ENCODE peak calls at places on chromosome 15, in eight cellular contexts. H is psoas muscle, U is tibial nerve, T is AG09309, C is cardiac muscle cell, G is neural crest cell, M is AG04450, E is fibroblast of the aortic adventitia. Y is an unnamed sample.

GRCh38 chr15:64490598-64491259 is 30.4 kb downstream of the ZNF609 start:
- DNase-seq in H (no peak), U (no peak), T (no peak), C (peak; percentile 39), G (no peak), M (peak; percentile 30), E (peak; percentile 57), Y (no peak)

GRCh38 chr15:100726070-100726420 is 123.7 kb downstream of the ASB7 start:
- DNase-seq in H (no peak), U (no peak), T (no peak), C (no peak), G (no peak), M (no peak), E (no peak), Y (no peak)

GRCh38 chr15:46853600-46853999 is 863.7 kb upstream of the SEMA6D start:
- DNase-seq in H (no peak), U (no peak), T (no peak), C (no peak), G (no peak), M (no peak), E (no peak), Y (no peak)

GRCh38 chr15:59532770-59533379 is 78.7 kb upstream of the GCNT3 start:
- DNase-seq in H (no peak), U (no peak), T (no peak), C (peak; percentile 64), G (peak; percentile 11), M (peak; percentile 11), E (peak; percentile 65), Y (peak; percentile 33)

GRCh38 chr15:88606437-88606794 is 14.7 kb upstream of the AEN start:
- DNase-seq in H (no peak), U (no peak), T (no peak), C (no peak), G (no peak), M (no peak), E (no peak), Y (no peak)

GRCh38 chr15:41714291-41714690 is 54.1 kb downstream of the MGA start:
- DNase-seq in H (no peak), U (no peak), T (no peak), C (no peak), G (no peak), M (no peak), E (no peak), Y (no peak)

GRCh38 chr15:40053234-40054055 is 14.5 kb upstream of the SRP14 start:
- DNase-seq in H (no peak), U (no peak), T (no peak), C (no peak), G (no peak), M (no peak), E (no peak), Y (no peak)

GRCh38 chr15:43908641-43909040 is 81.8 kb downstream of the WDR76 start:
- DNase-seq in H (no peak), U (no peak), T (no peak), C (no peak), G (no peak), M (no peak), E (no peak), Y (no peak)

GRCh38 chr15:40463886-40464545 is 6.8 kb upstream of the CHST14 start:
- DNase-seq in H (no peak), U (no peak), T (no peak), C (no peak), G (no peak), M (no peak), E (no peak), Y (no peak)

GRCh38 chr15:95323798-95324197 is 1006.7 kb upstream of the NR2F2 start:
- DNase-seq in H (no peak), U (no peak), T (no peak), C (no peak), G (no peak), M (no peak), E (no peak), Y (no peak)

GRCh38 chr15:58924326-58924725 is 9.2 kb downstream of the SLTM start:
- DNase-seq in H (no peak), U (no peak), T (peak; percentile 34), C (peak; percentile 67), G (no peak), M (no peak), E (peak; percentile 74), Y (no peak)

GRCh38 chr15:88401269-88401971 is 65.8 kb downstream of the MRPL46 start:
- DNase-seq in H (no peak), U (no peak), T (no peak), C (no peak), G (no peak), M (no peak), E (peak; percentile 34), Y (no peak)

GRCh38 chr15:58517682-58518525 is 86.1 kb downstream of the LIPC start:
- DNase-seq in H (no peak), U (no peak), T (no peak), C (no peak), G (no peak), M (no peak), E (no peak), Y (peak; percentile 65)

GRCh38 chr15:87227846-87228245 is 1028.7 kb downstream of the NTRK3 start:
- DNase-seq in H (no peak), U (no peak), T (no peak), C (no peak), G (no peak), M (peak; percentile 15), E (peak; percentile 89), Y (no peak)

GRCh38 chr15:96366526-96366877 is 36.0 kb downstream of the NR2F2 start:
- DNase-seq in H (no peak), U (no peak), T (no peak), C (no peak), G (no peak), M (no peak), E (no peak), Y (peak; percentile 11)

GRCh38 chr15:48459571-48460461 is 128.6 kb downstream of the DUT start:
- DNase-seq in H (no peak), U (no peak), T (peak; percentile 90), C (peak; percentile 57), G (no peak), M (peak; percentile 62), E (peak; percentile 94), Y (no peak)
- TF ChIP-seq CTCF in H (no peak), U (no peak), T (peak; percentile 5), C (no peak), G (no peak), M (no peak), E (peak; percentile 37), Y (no peak)

GRCh38 chr15:48962662-48963523 is 826 bp downstream of the SHC4 start:
- DNase-seq in H (peak; percentile 52), U (no peak), T (no peak), C (peak; percentile 62), G (peak; percentile 35), M (no peak), E (peak; percentile 58), Y (no peak)

GRCh38 chr15:48964898-48965297 is 1.2 kb upstream of the SHC4 start:
- DNase-seq in H (no peak), U (no peak), T (no peak), C (no peak), G (no peak), M (no peak), E (no peak), Y (no peak)

GRCh38 chr15:48966595-48967301 is 3.0 kb upstream of the SHC4 start:
- DNase-seq in H (no peak), U (no peak), T (no peak), C (peak; percentile 46), G (no peak), M (peak; percentile 78), E (peak; percentile 43), Y (peak; percentile 54)

GRCh38 chr15:48965972-48966371 is 2.3 kb upstream of the SHC4 start:
- DNase-seq in H (no peak), U (no peak), T (no peak), C (peak; percentile 79), G (no peak), M (no peak), E (peak; percentile 81), Y (peak; percentile 48)

DNA sequence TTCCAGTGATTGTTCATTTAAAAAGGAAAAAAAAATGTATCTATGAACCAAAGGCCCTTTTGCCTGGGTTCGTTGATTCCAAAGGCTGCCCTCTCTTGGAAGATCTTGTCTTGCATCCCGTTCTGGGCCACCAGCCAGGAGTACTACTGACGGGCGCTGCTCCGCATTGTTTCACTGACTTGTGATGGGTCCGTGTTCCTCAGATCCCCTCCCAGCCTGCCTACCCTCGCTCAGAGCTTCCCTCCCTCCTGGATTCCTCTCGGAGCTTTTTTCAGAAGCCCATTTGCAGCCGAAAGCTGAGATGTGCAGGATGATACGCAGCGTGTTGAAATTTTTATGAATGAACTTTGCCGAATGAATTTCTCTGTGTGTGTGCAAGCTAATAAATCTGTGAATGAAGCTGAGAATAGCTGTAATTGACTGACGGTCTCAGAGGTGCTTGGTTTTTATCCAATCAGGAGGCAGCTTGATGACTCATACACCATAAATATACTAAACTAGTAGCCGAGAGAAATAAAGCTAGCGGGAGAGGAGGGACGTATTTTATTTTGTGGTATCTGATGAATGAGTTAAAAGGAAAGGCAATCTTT is at the start of gene SHC4:
- DNase-seq in H (peak; percentile 63), U (peak; percentile 70), T (peak; percentile 51), C (peak; percentile 87), G (peak; percentile 54), M (no peak), E (peak; percentile 88), Y (peak; percentile 69)
- TF ChIP-seq CTCF in H (no peak), U (no peak), T (peak; percentile 36), C (peak; percentile 38), G (peak; percentile 38), M (peak; percentile 46), E (peak; percentile 46), Y (no peak)

DNA sequence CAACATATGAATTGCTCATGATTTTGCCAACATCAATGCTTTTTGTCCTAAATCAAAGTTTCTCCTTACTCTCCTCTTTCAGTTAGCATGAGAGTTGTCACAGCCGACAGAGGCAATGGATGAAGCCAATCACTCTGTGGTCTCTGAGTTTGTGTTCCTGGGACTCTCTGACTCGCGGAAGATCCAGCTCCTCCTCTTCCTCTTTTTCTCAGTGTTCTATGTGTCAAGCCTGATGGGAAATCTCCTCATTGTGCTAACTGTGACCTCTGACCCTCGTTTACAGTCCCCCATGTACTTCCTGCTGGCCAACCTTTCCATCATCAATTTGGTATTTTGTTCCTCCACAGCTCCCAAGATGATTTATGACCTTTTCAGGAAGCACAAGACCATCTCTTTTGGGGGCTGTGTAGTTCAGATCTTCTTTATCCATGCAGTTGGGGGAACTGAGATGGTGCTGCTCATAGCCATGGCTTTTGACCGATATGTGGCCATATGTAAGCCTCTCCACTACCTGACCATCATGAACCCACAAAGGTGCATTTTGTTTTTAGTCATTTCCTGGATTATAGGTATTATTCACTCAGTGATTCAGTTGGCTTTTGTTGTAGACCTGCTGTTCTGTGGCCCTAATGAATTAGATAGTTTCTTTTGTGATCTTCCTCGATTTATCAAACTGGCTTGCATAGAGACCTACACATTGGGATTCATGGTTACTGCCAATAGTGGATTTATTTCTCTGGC is 2.5 kb downstream of the OR4F6 start:
- DNase-seq in H (no peak), U (no peak), T (no peak), C (no peak), G (no peak), M (no peak), E (no peak), Y (no peak)
- TF ChIP-seq CTCF in H (no peak), U (no peak), T (no peak), C (no peak), G (no peak), M (no peak), E (no peak), Y (no peak)

GRCh38 chr15:73325191-73325980 is 43.4 kb downstream of the HCN4 start:
- DNase-seq in H (no peak), U (no peak), T (no peak), C (peak; percentile 5), G (no peak), M (no peak), E (no peak), Y (peak; percentile 69)
- TF ChIP-seq CTCF in H (no peak), U (no peak), T (peak; percentile 17), C (peak; percentile 22), G (peak; percentile 18), M (no peak), E (no peak), Y (no peak)

Y was measured in GM20000.